ENCODE peak calls at places on chromosomes 13 and 19, in six cellular contexts. N is K562, J is H1, S is HepG2, U is SK-N-SH, P is GM12878. O is an unnamed sample.

GRCh38 chr13:103029798-103030197 is 36.4 kb downstream of the SLC10A2 start:
- DNase-seq in J (no peak), U (no peak), N (no peak), P (no peak), S (no peak), O (no peak)

GRCh38 chr19:49988433-49988832 is 27.5 kb upstream of the SIGLEC11 start:
- DNase-seq in P (no peak), U (no peak), N (no peak), J (no peak), S (no peak), O (no peak)

GRCh38 chr13:25037057-25037813 is 58.7 kb upstream of the PABPC3 start:
- DNase-seq in U (peak), P (no peak), J (no peak), S (peak), N (peak), O (no peak)

GRCh38 chr13:92821324-92821723 is 405.3 kb upstream of the GPC6 start:
- DNase-seq in N (no peak), U (no peak), P (no peak), S (no peak), J (no peak), O (no peak)

GRCh38 chr19:1139126-1139525 is 34.9 kb downstream of the SBNO2 start:
- DNase-seq in S (no peak), N (no peak), U (no peak), J (no peak), P (no peak), O (no peak)

GRCh38 chr13:95624020-95624419 is 20.5 kb downstream of the DZIP1 start:
- DNase-seq in J (no peak), P (no peak), S (peak), N (peak), U (peak), O (no peak)

GRCh38 chr19:52307275-52307674 is 10.3 kb downstream of the ZNF480 start:
- DNase-seq in U (no peak), P (no peak), J (no peak), N (no peak), S (no peak), O (no peak)

GRCh38 chr13:98291658-98292057 is 114.6 kb upstream of the RNF113B start:
- DNase-seq in N (no peak), U (no peak), J (no peak), P (no peak), S (peak), O (no peak)

DNA sequence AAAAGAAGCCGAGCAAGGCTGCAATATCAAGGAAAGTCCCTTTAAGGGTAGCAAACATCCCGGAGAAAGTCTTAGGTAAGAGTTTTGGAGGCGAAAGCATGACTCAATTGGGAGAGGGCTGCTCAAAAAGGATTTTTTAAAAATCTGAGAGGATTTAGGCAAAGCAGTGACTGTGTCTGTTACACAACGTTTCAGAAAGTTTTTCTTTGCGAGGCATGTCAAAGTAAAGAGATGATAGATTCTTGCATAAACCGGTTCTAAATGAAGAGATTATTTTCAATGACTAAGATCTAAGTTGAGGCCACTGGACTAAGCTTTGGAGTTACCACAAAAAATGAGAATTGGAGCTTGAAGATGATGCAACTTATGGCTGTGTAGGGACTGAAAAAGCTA is 43.7 kb upstream of the ENOX1 start:
- DNase-seq in N (no peak), U (no peak), S (no peak), P (no peak), J (no peak), O (no peak)
- TF ChIP-seq TAF1 in N (no peak), U (no peak), S (no peak), P (no peak), J (no peak), O (no peak)

GRCh38 chr19:2487090-2487489 is 11.2 kb downstream of the GADD45B start:
- DNase-seq in S (no peak), P (no peak), J (no peak), N (no peak), U (no peak), O (peak)

GRCh38 chr19:2487780-2488330 is 11.9 kb downstream of the GADD45B start:
- DNase-seq in J (no peak), N (no peak), U (no peak), P (no peak), S (no peak), O (peak)

GRCh38 chr19:2490659-2491058 is 14.7 kb downstream of the GADD45B start:
- DNase-seq in U (no peak), J (no peak), N (no peak), P (no peak), S (no peak), O (peak)

GRCh38 chr19:2488405-2488941 is 12.5 kb downstream of the GADD45B start:
- DNase-seq in N (no peak), J (no peak), U (no peak), S (no peak), P (no peak), O (no peak)

DNA sequence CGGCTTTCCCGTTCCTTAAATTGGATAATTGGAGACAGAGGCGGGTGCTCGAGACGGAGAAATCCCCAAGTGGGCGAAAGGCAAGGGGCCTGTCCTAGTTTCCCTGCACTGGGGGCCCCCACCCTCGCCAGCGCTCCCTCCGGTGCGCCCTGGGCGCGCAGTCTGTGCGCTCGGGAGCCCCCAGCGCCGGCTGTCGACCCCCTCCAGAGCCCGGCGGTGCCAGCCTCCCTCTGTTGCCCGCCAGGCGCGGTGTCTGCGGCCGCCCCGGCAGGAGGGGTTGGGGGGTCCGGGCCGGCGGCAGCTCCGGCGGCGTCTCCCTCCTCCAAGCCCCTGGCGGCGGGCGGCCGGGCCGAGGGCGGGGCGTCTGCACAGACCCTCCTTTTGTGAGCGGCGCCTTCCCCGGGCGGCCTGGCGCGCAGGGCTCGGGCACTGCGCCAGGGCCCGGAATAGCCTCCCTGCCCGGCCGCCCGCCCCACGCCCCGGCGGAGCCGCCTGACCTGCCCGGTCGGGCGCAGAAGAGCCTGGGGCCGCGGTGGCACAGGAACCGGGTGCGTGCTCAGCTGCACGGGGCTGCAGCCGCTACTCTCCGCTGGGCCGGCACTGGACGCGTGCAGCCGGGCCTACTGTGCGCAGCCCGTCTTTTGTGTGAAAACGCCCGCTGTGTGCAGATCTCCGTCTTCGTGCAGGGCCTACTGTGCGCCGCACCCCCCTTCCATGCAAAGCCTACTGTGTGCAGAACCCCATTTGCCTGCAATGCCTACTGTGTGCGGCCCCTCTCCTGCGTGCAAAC is 13.2 kb downstream of the GADD45B start:
- DNase-seq in J (no peak), P (no peak), U (peak), N (no peak), S (no peak), O (peak)
- TF ChIP-seq POLR2AphosphoS5 in J (no peak), P (no peak), U (no peak), N (no peak), S (no peak), O (no peak)

GRCh38 chr13:35378939-35379338 is 97.5 kb downstream of the MAB21L1 start:
- DNase-seq in S (no peak), U (no peak), J (no peak), P (no peak), N (no peak), O (no peak)

GRCh38 chr13:35379663-35380062 is 96.8 kb downstream of the MAB21L1 start:
- DNase-seq in P (no peak), S (no peak), N (no peak), U (no peak), J (no peak), O (no peak)
- TF ChIP-seq TAF1 in P (no peak), S (no peak), N (no peak), U (no peak), J (no peak), O (no peak)

GRCh38 chr13:26422036-26422435 is 135.4 kb upstream of the WASF3 start:
- DNase-seq in S (no peak), N (no peak), J (no peak), P (no peak), U (no peak), O (no peak)

GRCh38 chr13:26425439-26426358 is 131.8 kb upstream of the WASF3 start:
- DNase-seq in U (no peak), P (no peak), N (no peak), J (no peak), S (peak), O (no peak)

GRCh38 chr13:26420282-26420960 is 137.1 kb upstream of the WASF3 start:
- DNase-seq in S (peak), N (no peak), U (no peak), P (no peak), J (no peak), O (no peak)

GRCh38 chr13:26424181-26424580 is 133.3 kb upstream of the WASF3 start:
- DNase-seq in U (no peak), S (no peak), J (no peak), P (no peak), N (no peak), O (no peak)

GRCh38 chr13:26423634-26424033 is 133.8 kb upstream of the WASF3 start:
- DNase-seq in J (no peak), U (peak), N (no peak), S (no peak), P (no peak), O (no peak)
- TF ChIP-seq POLR2AphosphoS5 in J (no peak), U (no peak), N (no peak), S (no peak), P (no peak), O (no peak)

DNA sequence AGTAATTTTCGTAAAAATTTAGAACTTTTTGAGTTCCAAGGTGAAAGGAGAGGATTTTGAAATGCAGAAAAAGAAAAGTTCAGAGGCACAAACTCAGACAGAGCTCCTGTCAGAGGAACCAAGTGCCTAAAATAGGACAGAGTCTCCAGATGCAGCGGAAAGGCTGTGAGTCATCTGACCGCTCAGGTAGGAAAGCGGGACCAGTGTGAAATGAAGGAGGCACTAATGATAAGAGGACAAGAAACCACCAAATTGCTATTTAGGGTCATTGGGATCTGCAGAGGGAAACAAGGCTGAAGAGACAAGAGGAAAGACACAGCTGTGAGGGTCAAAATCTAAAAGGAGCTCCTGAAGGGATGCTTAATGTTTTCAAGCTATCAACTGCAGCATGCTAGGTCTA is 34.9 kb downstream of the IRS2 start:
- DNase-seq in J (no peak), S (no peak), N (no peak), U (no peak), P (no peak), O (no peak)
- TF ChIP-seq TAF1 in J (no peak), S (no peak), N (no peak), U (no peak), P (no peak), O (no peak)